ENCODE peak calls at places on chromosomes 6 and 20, in nine cellular contexts. G is endothelial cell, P is neural crest cell, I is fibroblast of lung, A is HFFc6, Y is NB4, U is astrocyte of the spinal cord, W is foreskin fibroblast, L is fibroblast of mammary gland. V is an unnamed sample.

GRCh38 chr6:22017272-22017671 is 279.6 kb downstream of the PRL start:
- DNase-seq in G (no peak), P (no peak), I (peak), A (no peak), Y (no peak), U (no peak), W (no peak), L (no peak), V (no peak)

GRCh38 chr20:51553897-51554504 is 11.5 kb upstream of the NFATC2 start:
- DNase-seq in G (no peak), P (no peak), I (peak), A (peak), Y (no peak), U (peak), W (peak), L (peak), V (no peak)

GRCh38 chr20:54103067-54103761 is 32.8 kb upstream of the BCAS1 start:
- DNase-seq in G (peak), P (peak), I (peak), A (peak), Y (peak), U (peak), W (peak), L (peak), V (peak)

GRCh38 chr6:169363590-169363989 is 109.9 kb upstream of the THBS2 start:
- DNase-seq in G (no peak), P (no peak), I (peak), A (peak), Y (no peak), U (no peak), W (peak), L (peak), V (no peak)

GRCh38 chr6:90484903-90485302 is 102.0 kb downstream of the MAP3K7 start:
- DNase-seq in G (no peak), P (peak), I (no peak), A (no peak), Y (no peak), U (no peak), W (no peak), L (no peak), V (no peak)

GRCh38 chr6:169723991-169724553 is at the start of gene PHF10:
- DNase-seq in G (peak), P (peak), I (peak), A (no peak), Y (peak), U (no peak), W (peak), L (no peak), V (no peak)

GRCh38 chr6:130513770-130514169 is 148.0 kb downstream of the TMEM200A start:
- DNase-seq in G (no peak), P (no peak), I (peak), A (peak), Y (no peak), U (peak), W (peak), L (peak), V (no peak)

GRCh38 chr6:3001773-3002293 is 2.1 kb downstream of the NQO2 start:
- DNase-seq in G (no peak), P (no peak), I (peak), A (peak), Y (peak), U (peak), W (peak), L (peak), V (no peak)

GRCh38 chr6:11460001-11460668 is 77.4 kb upstream of the TMEM170B start:
- DNase-seq in G (no peak), P (no peak), I (no peak), A (no peak), Y (peak), U (peak), W (peak), L (peak), V (no peak)

GRCh38 chr6:135183532-135184440 is 2.7 kb downstream of the MYB start:
- DNase-seq in G (peak), P (peak), I (peak), A (no peak), Y (peak), U (peak), W (peak), L (peak), V (no peak)

GRCh38 chr6:32439708-32440214 is at the start of gene HLA-DRA:
- DNase-seq in G (peak), P (peak), I (peak), A (peak), Y (peak), U (peak), W (peak), L (peak), V (no peak)

GRCh38 chr6:11172501-11173337 is 59.7 kb downstream of the NEDD9 start:
- DNase-seq in G (peak), P (peak), I (peak), A (no peak), Y (peak), U (peak), W (peak), L (peak), V (peak)

GRCh38 chr6:56521454-56521853 is 121.2 kb downstream of the DST start:
- DNase-seq in G (no peak), P (no peak), I (no peak), A (no peak), Y (no peak), U (no peak), W (peak), L (peak), V (no peak)

GRCh38 chr20:53678990-53679596 is 85.5 kb upstream of the ZNF217 start:
- DNase-seq in G (no peak), P (no peak), I (peak), A (no peak), Y (peak), U (no peak), W (peak), L (peak), V (no peak)

GRCh38 chr6:109441069-109441816 is 719 bp downstream of the SMPD2 start:
- DNase-seq in G (peak), P (peak), I (peak), A (no peak), Y (peak), U (peak), W (peak), L (peak), V (no peak)

GRCh38 chr6:25217275-25217674 is 61.9 kb upstream of the CARMIL1 start:
- DNase-seq in G (no peak), P (no peak), I (no peak), A (no peak), Y (no peak), U (no peak), W (peak), L (peak), V (no peak)

GRCh38 chr6:43862925-43863324 is 92.9 kb downstream of the VEGFA start:
- DNase-seq in G (no peak), P (no peak), I (no peak), A (no peak), Y (peak), U (no peak), W (no peak), L (no peak), V (no peak)

GRCh38 chr6:13142611-13143010 is 185.7 kb downstream of the TBC1D7 start:
- DNase-seq in G (no peak), P (no peak), I (no peak), A (no peak), Y (no peak), U (no peak), W (no peak), L (no peak), V (no peak)

GRCh38 chr20:40920291-40920690 is 108.3 kb upstream of the TOP1 start:
- DNase-seq in G (no peak), P (no peak), I (no peak), A (no peak), Y (no peak), U (no peak), W (no peak), L (no peak), V (no peak)

GRCh38 chr20:9100721-9101120 is 31.8 kb downstream of the PLCB4 start:
- DNase-seq in G (no peak), P (no peak), I (no peak), A (no peak), Y (no peak), U (no peak), W (no peak), L (no peak), V (no peak)

GRCh38 chr6:44042261-44043035 is 84.8 kb downstream of the MRPL14 start:
- DNase-seq in G (no peak), P (no peak), I (no peak), A (no peak), Y (no peak), U (no peak), W (no peak), L (no peak), V (no peak)

GRCh38 chr6:30743099-30744053 is 889 bp upstream of the FLOT1 start:
- DNase-seq in G (peak), P (no peak), I (peak), A (no peak), Y (peak), U (no peak), W (peak), L (peak), V (no peak)

GRCh38 chr6:30741789-30742315 is 635 bp downstream of the FLOT1 start:
- DNase-seq in G (no peak), P (no peak), I (no peak), A (no peak), Y (no peak), U (no peak), W (peak), L (no peak), V (no peak)

GRCh38 chr6:30742316-30743098 is at the start of gene FLOT1:
- DNase-seq in G (peak), P (peak), I (peak), A (peak), Y (peak), U (peak), W (peak), L (peak), V (peak)

GRCh38 chr6:30740540-30740870 is 2.0 kb downstream of the FLOT1 start:
- DNase-seq in G (no peak), P (no peak), I (no peak), A (no peak), Y (no peak), U (no peak), W (no peak), L (no peak), V (no peak)

DNA sequence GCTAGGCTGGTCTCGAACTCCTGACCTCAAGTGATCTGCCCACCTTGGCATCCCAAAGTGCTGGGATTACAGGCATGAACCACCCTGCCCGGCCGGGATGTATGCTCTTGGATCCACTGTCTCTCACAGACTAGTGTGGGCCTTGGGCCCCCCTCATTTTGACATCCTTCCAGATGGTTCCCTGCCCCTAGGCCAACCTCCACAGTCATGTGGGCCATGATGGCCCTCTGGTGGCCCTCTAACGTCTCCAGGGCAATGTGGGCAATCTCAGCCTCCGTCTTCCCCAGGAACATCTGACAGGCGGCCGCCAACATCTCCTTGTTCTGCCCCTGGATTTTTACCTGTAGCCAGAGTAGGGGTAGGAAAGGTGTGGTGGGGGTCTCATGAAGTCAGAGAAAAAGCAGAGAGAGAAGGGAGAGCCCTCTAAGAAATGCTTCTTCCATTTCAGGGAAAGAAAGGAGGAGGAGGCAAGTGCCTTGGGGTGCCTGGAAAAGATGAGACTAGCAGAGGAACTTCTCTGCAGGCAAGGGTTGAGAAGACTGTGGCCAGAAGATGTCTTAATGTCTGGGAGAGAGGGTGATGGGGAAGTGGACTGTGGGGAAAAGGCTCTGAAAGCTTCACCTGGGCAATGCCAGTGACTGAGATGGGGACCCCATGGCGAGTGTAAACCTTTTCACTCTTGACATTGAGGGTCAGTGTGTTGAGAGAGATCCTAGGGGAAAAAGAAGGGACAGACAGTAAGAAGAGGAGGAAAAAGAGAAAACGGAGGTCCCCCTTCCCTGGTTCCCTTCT is 1.3 kb downstream of the FLOT1 start:
- DNase-seq in G (no peak), P (no peak), I (no peak), A (no peak), Y (no peak), U (no peak), W (no peak), L (no peak), V (no peak)
- TF ChIP-seq CTCF in G (no peak), P (no peak), I (no peak), A (peak), Y (no peak), U (no peak), W (no peak), L (no peak), V (no peak)

GRCh38 chr6:8006208-8006607 is 58.0 kb downstream of the BLOC1S5 start:
- DNase-seq in G (no peak), P (no peak), I (peak), A (peak), Y (peak), U (peak), W (peak), L (peak), V (no peak)
- TF ChIP-seq CTCF in G (peak), P (peak), I (peak), A (peak), Y (peak), U (peak), W (peak), L (peak), V (peak)

DNA sequence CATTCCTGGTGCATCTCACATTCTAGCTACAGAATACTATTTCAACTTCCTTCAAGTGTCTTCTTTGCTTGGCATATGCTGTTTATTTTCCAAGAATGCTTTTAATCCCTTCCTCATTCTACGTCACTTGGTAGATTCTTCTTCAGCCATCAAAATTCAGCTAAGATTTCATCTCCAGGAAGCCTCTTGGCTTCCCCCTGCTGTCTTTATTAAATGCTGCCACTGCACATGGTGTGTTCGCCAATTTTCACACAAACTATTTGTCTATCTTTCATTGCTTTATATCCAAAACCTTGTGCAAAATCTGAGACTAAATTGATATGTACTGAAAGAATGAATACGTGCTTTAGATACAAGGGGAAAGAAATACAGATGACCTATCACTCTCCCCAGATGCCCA is 253.0 kb downstream of the RFPL4B start:
- DNase-seq in G (no peak), P (no peak), I (no peak), A (no peak), Y (no peak), U (no peak), W (peak), L (no peak), V (no peak)
- TF ChIP-seq CTCF in G (no peak), P (peak), I (no peak), A (peak), Y (no peak), U (peak), W (no peak), L (no peak), V (no peak)

GRCh38 chr20:21053002-21053762 is 53.0 kb downstream of the LINC00237 start:
- DNase-seq in G (no peak), P (peak), I (no peak), A (no peak), Y (peak), U (no peak), W (no peak), L (no peak), V (no peak)
- TF ChIP-seq CTCF in G (no peak), P (no peak), I (no peak), A (no peak), Y (no peak), U (no peak), W (no peak), L (no peak), V (no peak)

GRCh38 chr20:46649965-46650542 is 1.2 kb downstream of the SLC13A3 start:
- DNase-seq in G (no peak), P (no peak), I (no peak), A (no peak), Y (no peak), U (no peak), W (no peak), L (no peak), V (no peak)

GRCh38 chr20:46648903-46649649 is 2.2 kb downstream of the SLC13A3 start:
- DNase-seq in G (no peak), P (no peak), I (no peak), A (no peak), Y (no peak), U (no peak), W (no peak), L (no peak), V (peak)

GRCh38 chr20:46651091-46651962 is at the start of gene SLC13A3:
- DNase-seq in G (peak), P (no peak), I (no peak), A (no peak), Y (no peak), U (no peak), W (peak), L (no peak), V (peak)

GRCh38 chr20:46650575-46651090 is 626 bp downstream of the SLC13A3 start:
- DNase-seq in G (no peak), P (no peak), I (no peak), A (no peak), Y (no peak), U (no peak), W (no peak), L (no peak), V (no peak)

DNA sequence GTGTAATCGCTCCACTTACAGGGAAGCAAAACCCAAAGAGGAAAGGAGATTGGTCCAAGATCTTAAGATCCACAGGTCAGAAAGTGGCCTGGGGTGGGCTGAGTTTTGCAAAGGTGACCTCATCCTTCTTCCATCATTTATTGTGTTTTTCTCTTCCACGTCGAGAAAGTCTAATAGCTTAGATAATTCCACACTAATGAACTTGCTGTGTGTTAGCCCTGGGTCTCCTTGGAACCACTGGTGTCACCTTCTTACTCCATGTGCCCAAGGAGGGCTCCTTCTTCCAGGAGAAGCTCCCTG is 1.7 kb downstream of the SLC13A3 start:
- DNase-seq in G (no peak), P (no peak), I (no peak), A (no peak), Y (no peak), U (no peak), W (no peak), L (no peak), V (peak)
- TF ChIP-seq CTCF in G (no peak), P (no peak), I (no peak), A (no peak), Y (no peak), U (no peak), W (no peak), L (no peak), V (no peak)

GRCh38 chr6:158999669-159000403 is at the start of gene RSPH3:
- DNase-seq in G (peak), P (peak), I (peak), A (peak), Y (peak), U (peak), W (peak), L (peak), V (peak)
- TF ChIP-seq CTCF in G (no peak), P (no peak), I (no peak), A (peak), Y (no peak), U (no peak), W (no peak), L (no peak), V (peak)

GRCh38 chr6:35611235-35611634 is 77.5 kb downstream of the FKBP5 start:
- DNase-seq in G (no peak), P (no peak), I (peak), A (peak), Y (no peak), U (peak), W (peak), L (peak), V (no peak)
- TF ChIP-seq CTCF in G (no peak), P (no peak), I (no peak), A (no peak), Y (no peak), U (no peak), W (no peak), L (no peak), V (no peak)

GRCh38 chr6:134020968-134021367 is 31.5 kb downstream of the SLC2A12 start:
- DNase-seq in G (no peak), P (no peak), I (no peak), A (no peak), Y (no peak), U (no peak), W (no peak), L (no peak), V (no peak)
- TF ChIP-seq CTCF in G (no peak), P (no peak), I (no peak), A (no peak), Y (no peak), U (no peak), W (no peak), L (no peak), V (no peak)

GRCh38 chr20:1721687-1722512 is 64.3 kb upstream of the SIRPG start:
- DNase-seq in G (no peak), P (no peak), I (no peak), A (no peak), Y (no peak), U (no peak), W (no peak), L (no peak), V (no peak)
- TF ChIP-seq CTCF in G (no peak), P (no peak), I (no peak), A (no peak), Y (no peak), U (no peak), W (no peak), L (no peak), V (no peak)